ENCODE peak calls at places on chromosome 1, in ten cellular contexts. K, Y, G, S, P, F, B, D, N and U are unnamed samples.

GRCh38 chr1:36203554-36204346 is 20.5 kb upstream of the THRAP3 start:
- DNase-seq in P (no peak), B (no peak), Y (peak; percentile 46), K (peak; percentile 26), D (peak; percentile 67), S (peak; percentile 85), F (no peak), G (no peak), N (peak; percentile 55), U (no peak)

GRCh38 chr1:17276568-17276967 is 27.7 kb downstream of the PADI3 start:
- DNase-seq in S (peak; percentile 77), D (peak; percentile 86), F (no peak), K (peak; percentile 33), P (no peak), N (no peak), B (no peak), Y (peak; percentile 61), G (no peak), U (no peak)

GRCh38 chr1:121483961-121484424 is 299.2 kb downstream of the SRGAP2C start:
- DNase-seq in G (peak; percentile 54), P (no peak), N (no peak), F (no peak), D (peak; percentile 63), K (peak; percentile 41), S (no peak), B (no peak), Y (no peak), U (no peak)

GRCh38 chr1:78536427-78536826 is 45.7 kb downstream of the PTGFR start:
- DNase-seq in N (no peak), K (peak; percentile 19), F (no peak), S (no peak), Y (no peak), P (no peak), G (peak; percentile 9), B (no peak), D (peak; percentile 43), U (no peak)

GRCh38 chr1:7046891-7047290 is 261.6 kb downstream of the CAMTA1 start:
- DNase-seq in P (no peak), K (no peak), S (no peak), F (no peak), N (no peak), B (no peak), Y (no peak), D (peak; percentile 73), G (no peak), U (no peak)

GRCh38 chr1:43352351-43352705 is 6.5 kb upstream of the CDC20 start:
- DNase-seq in P (no peak), K (no peak), S (no peak), F (no peak), N (no peak), G (no peak), D (no peak), Y (no peak), B (no peak), U (no peak)

GRCh38 chr1:241834733-241835377 is 13.1 kb upstream of the EXO1 start:
- DNase-seq in N (no peak), P (peak; percentile 31), D (peak; percentile 54), B (peak; percentile 21), K (peak; percentile 69), Y (peak; percentile 59), S (no peak), G (no peak), F (no peak), U (peak; percentile 46)

GRCh38 chr1:56441586-56441985 is 137.8 kb downstream of the PLPP3 start:
- DNase-seq in G (no peak), B (no peak), N (no peak), Y (no peak), D (no peak), K (no peak), F (no peak), P (no peak), S (no peak), U (no peak)

GRCh38 chr1:229758101-229759036 is 132.3 kb downstream of the URB2 start:
- DNase-seq in K (peak; percentile 31), N (no peak), G (peak; percentile 47), B (no peak), D (peak; percentile 31), F (no peak), S (no peak), Y (no peak), P (no peak), U (no peak)

GRCh38 chr1:244435562-244436205 is 16.0 kb downstream of the ADSS2 start:
- DNase-seq in F (no peak), N (no peak), D (peak; percentile 29), B (no peak), S (no peak), K (peak; percentile 60), G (no peak), Y (no peak), P (no peak), U (no peak)

GRCh38 chr1:225651376-225651871 is 1.5 kb downstream of the ENAH start:
- DNase-seq in P (no peak), S (no peak), F (no peak), D (peak; percentile 43), B (no peak), K (peak; percentile 55), G (no peak), N (peak; percentile 52), Y (peak; percentile 69), U (no peak)

GRCh38 chr1:43435146-43436145 is 18.3 kb downstream of the HYI start:
- DNase-seq in S (no peak), N (no peak), F (no peak), G (peak; percentile 62), K (peak; percentile 29), P (no peak), D (no peak), B (no peak), Y (no peak), U (no peak)

GRCh38 chr1:26540346-26540745 is 10.8 kb downstream of the RPS6KA1 start:
- DNase-seq in N (no peak), D (no peak), F (no peak), G (no peak), B (no peak), K (no peak), P (peak; percentile 25), S (no peak), Y (no peak), U (peak; percentile 84)

GRCh38 chr1:212355230-212355969 is 59.3 kb downstream of the PACC1 start:
- DNase-seq in N (no peak), G (peak; percentile 26), Y (no peak), S (no peak), B (no peak), F (no peak), D (no peak), K (no peak), P (no peak), U (no peak)

GRCh38 chr1:164576311-164577271 is 17.6 kb downstream of the PBX1 start:
- DNase-seq in S (no peak), B (no peak), P (no peak), F (no peak), Y (no peak), K (peak; percentile 83), D (peak; percentile 7), N (no peak), G (no peak), U (no peak)

GRCh38 chr1:185265314-185265713 is 51.7 kb downstream of the IVNS1ABP start:
- DNase-seq in F (no peak), P (no peak), N (no peak), G (no peak), B (no peak), D (no peak), S (no peak), Y (no peak), K (no peak), U (no peak)

GRCh38 chr1:31848381-31848897 is 32.6 kb upstream of the SPOCD1 start:
- DNase-seq in Y (no peak), K (no peak), F (no peak), D (no peak), N (no peak), P (peak; percentile 85), G (no peak), S (no peak), B (no peak), U (peak; percentile 71)

GRCh38 chr1:113074237-113074636 is 1.2 kb downstream of the LRIG2 start:
- DNase-seq in S (no peak), N (no peak), F (no peak), K (peak; percentile 13), B (no peak), Y (no peak), D (peak; percentile 60), P (peak; percentile 17), G (no peak), U (no peak)

GRCh38 chr1:106753069-106753468 is 303.4 kb upstream of the PRMT6 start:
- DNase-seq in B (no peak), K (peak; percentile 1), Y (no peak), F (no peak), G (no peak), P (no peak), D (no peak), S (no peak), N (no peak), U (no peak)

GRCh38 chr1:169724168-169724567 is 9.7 kb downstream of the SELE start:
- DNase-seq in N (no peak), B (no peak), K (no peak), G (no peak), P (no peak), Y (no peak), D (no peak), F (no peak), S (no peak), U (no peak)

GRCh38 chr1:2287649-2288048 is 59.5 kb downstream of the SKI start:
- DNase-seq in Y (no peak), N (no peak), K (no peak), D (no peak), B (no peak), F (no peak), G (no peak), S (no peak), P (no peak), U (no peak)

GRCh38 chr1:151972533-151973270 is 21.0 kb downstream of the S100A10 start:
- DNase-seq in P (no peak), G (peak; percentile 83), Y (peak; percentile 81), K (peak; percentile 87), F (no peak), N (peak; percentile 52), D (peak; percentile 90), S (no peak), B (no peak), U (no peak)

GRCh38 chr1:35377553-35377952 is 109.0 kb downstream of the ZMYM4 start:
- DNase-seq in N (no peak), K (no peak), G (no peak), Y (no peak), F (no peak), S (no peak), D (peak; percentile 58), P (no peak), B (no peak), U (no peak)

GRCh38 chr1:52520149-52520548 is 32.7 kb downstream of the TUT4 start:
- DNase-seq in G (no peak), N (no peak), D (no peak), B (no peak), F (no peak), K (peak; percentile 53), Y (no peak), S (no peak), P (no peak), U (no peak)

GRCh38 chr1:37038079-37038702 is 3.9 kb upstream of the GRIK3 start:
- DNase-seq in B (peak; percentile 80), S (no peak), K (no peak), G (no peak), D (peak; percentile 32), Y (peak; percentile 98), F (no peak), N (peak; percentile 88), P (peak; percentile 75), U (no peak)

GRCh38 chr1:175690926-175691325 is 52.5 kb downstream of the TNR start:
- DNase-seq in G (no peak), N (no peak), K (no peak), B (no peak), P (no peak), D (no peak), F (no peak), Y (no peak), S (no peak), U (no peak)

GRCh38 chr1:206510371-206510770 is 3.0 kb downstream of the RASSF5 start:
- DNase-seq in P (no peak), S (no peak), B (no peak), D (no peak), F (no peak), K (no peak), G (no peak), N (no peak), Y (no peak), U (no peak)

GRCh38 chr1:209190591-209191241 is 392.8 kb upstream of the CAMK1G start:
- DNase-seq in B (peak; percentile 77), F (peak; percentile 16), Y (peak; percentile 79), N (no peak), S (no peak), P (peak; percentile 42), D (peak; percentile 63), G (no peak), K (peak; percentile 60), U (peak; percentile 62)